ENCODE peak calls at places on chromosome 14, in six cellular contexts. One of them, this sample, is unnamed.

GRCh38 chr14:69615471-69616407 is 4.3 kb downstream of the SUSD6 start:
- DNase-seq in PC-3: no peak
- DNase-seq in natural killer cell: peak
- DNase-seq in CD8-positive, alpha-beta T cell: peak
- DNase-seq in keratinocyte: no peak
- DNase-seq in WTC11: no peak
- DNase-seq in this sample: no peak

GRCh38 chr14:91249841-91250616 is 5.5 kb upstream of the GPR68 start:
- DNase-seq in natural killer cell: peak
- DNase-seq in WTC11: no peak
- DNase-seq in keratinocyte: no peak
- DNase-seq in PC-3: peak
- DNase-seq in CD8-positive, alpha-beta T cell: no peak
- DNase-seq in this sample: no peak

GRCh38 chr14:53174918-53175317 is 21.8 kb upstream of the DDHD1 start:
- DNase-seq in CD8-positive, alpha-beta T cell: no peak
- DNase-seq in WTC11: no peak
- DNase-seq in natural killer cell: no peak
- DNase-seq in keratinocyte: no peak
- DNase-seq in PC-3: no peak
- DNase-seq in this sample: no peak

GRCh38 chr14:104184911-104185499 is 46.6 kb downstream of the KIF26A start:
- DNase-seq in natural killer cell: no peak
- DNase-seq in keratinocyte: no peak
- DNase-seq in WTC11: no peak
- DNase-seq in CD8-positive, alpha-beta T cell: no peak
- DNase-seq in PC-3: peak
- DNase-seq in this sample: peak

GRCh38 chr14:51462182-51462581 is 189.5 kb upstream of the FRMD6 start:
- DNase-seq in natural killer cell: no peak
- DNase-seq in CD8-positive, alpha-beta T cell: no peak
- DNase-seq in keratinocyte: peak
- DNase-seq in WTC11: no peak
- DNase-seq in PC-3: peak
- DNase-seq in this sample: no peak

GRCh38 chr14:82047777-82048470 is 514.3 kb upstream of the SEL1L start:
- DNase-seq in keratinocyte: no peak
- DNase-seq in natural killer cell: no peak
- DNase-seq in PC-3: no peak
- DNase-seq in CD8-positive, alpha-beta T cell: no peak
- DNase-seq in WTC11: no peak
- DNase-seq in this sample: no peak

GRCh38 chr14:53953002-53953827 is 3.4 kb downstream of the BMP4 start:
- DNase-seq in PC-3: peak
- DNase-seq in WTC11: peak
- DNase-seq in natural killer cell: no peak
- DNase-seq in keratinocyte: no peak
- DNase-seq in CD8-positive, alpha-beta T cell: no peak
- DNase-seq in this sample: peak

GRCh38 chr14:47422191-47422590 is 253.2 kb downstream of the MDGA2 start:
- DNase-seq in CD8-positive, alpha-beta T cell: no peak
- DNase-seq in keratinocyte: no peak
- DNase-seq in natural killer cell: no peak
- DNase-seq in WTC11: no peak
- DNase-seq in PC-3: no peak
- DNase-seq in this sample: no peak

GRCh38 chr14:70896981-70897380 is 10.3 kb upstream of the PCNX1 start:
- DNase-seq in PC-3: no peak
- DNase-seq in keratinocyte: no peak
- DNase-seq in natural killer cell: no peak
- DNase-seq in WTC11: no peak
- DNase-seq in CD8-positive, alpha-beta T cell: no peak
- DNase-seq in this sample: no peak

GRCh38 chr14:22386924-22387775 is 201.9 kb downstream of the DAD1 start:
- DNase-seq in natural killer cell: peak
- DNase-seq in CD8-positive, alpha-beta T cell: peak
- DNase-seq in PC-3: peak
- DNase-seq in keratinocyte: peak
- DNase-seq in WTC11: peak
- DNase-seq in this sample: peak

GRCh38 chr14:98897605-98898309 is 374.2 kb downstream of the BCL11B start:
- DNase-seq in CD8-positive, alpha-beta T cell: no peak
- DNase-seq in WTC11: no peak
- DNase-seq in keratinocyte: no peak
- DNase-seq in PC-3: no peak
- DNase-seq in natural killer cell: no peak
- DNase-seq in this sample: no peak

GRCh38 chr14:93960108-93960475 is 16.3 kb downstream of the ASB2 start:
- DNase-seq in natural killer cell: no peak
- DNase-seq in PC-3: no peak
- DNase-seq in WTC11: no peak
- DNase-seq in keratinocyte: no peak
- DNase-seq in CD8-positive, alpha-beta T cell: no peak
- DNase-seq in this sample: no peak

GRCh38 chr14:22602011-22602410 is 3.9 kb downstream of the ABHD4 start:
- DNase-seq in PC-3: no peak
- DNase-seq in keratinocyte: no peak
- DNase-seq in CD8-positive, alpha-beta T cell: no peak
- DNase-seq in natural killer cell: no peak
- DNase-seq in WTC11: no peak
- DNase-seq in this sample: no peak

GRCh38 chr14:92645841-92646478 is 102.5 kb downstream of the LGMN start:
- DNase-seq in CD8-positive, alpha-beta T cell: no peak
- DNase-seq in PC-3: peak
- DNase-seq in natural killer cell: no peak
- DNase-seq in WTC11: no peak
- DNase-seq in keratinocyte: no peak
- DNase-seq in this sample: no peak

GRCh38 chr14:98704441-98704840 is 567.6 kb downstream of the BCL11B start:
- DNase-seq in CD8-positive, alpha-beta T cell: peak
- DNase-seq in keratinocyte: no peak
- DNase-seq in WTC11: no peak
- DNase-seq in PC-3: no peak
- DNase-seq in natural killer cell: peak
- DNase-seq in this sample: no peak

GRCh38 chr14:23121401-23121800 is 2.3 kb upstream of the CEBPE start:
- DNase-seq in PC-3: peak
- DNase-seq in natural killer cell: no peak
- DNase-seq in WTC11: no peak
- DNase-seq in keratinocyte: no peak
- DNase-seq in CD8-positive, alpha-beta T cell: no peak
- DNase-seq in this sample: peak

GRCh38 chr14:97382616-97383226 is 585.5 kb downstream of the VRK1 start:
- DNase-seq in CD8-positive, alpha-beta T cell: no peak
- DNase-seq in WTC11: no peak
- DNase-seq in keratinocyte: no peak
- DNase-seq in natural killer cell: no peak
- DNase-seq in PC-3: no peak
- DNase-seq in this sample: no peak

GRCh38 chr14:69716483-69717187 is 50.3 kb upstream of the SRSF5 start:
- DNase-seq in CD8-positive, alpha-beta T cell: no peak
- DNase-seq in WTC11: no peak
- DNase-seq in PC-3: peak
- DNase-seq in natural killer cell: peak
- DNase-seq in keratinocyte: peak
- DNase-seq in this sample: no peak

GRCh38 chr14:45949479-45949878 is 696.5 kb upstream of the MIS18BP1 start:
- DNase-seq in WTC11: no peak
- DNase-seq in keratinocyte: no peak
- DNase-seq in PC-3: no peak
- DNase-seq in CD8-positive, alpha-beta T cell: no peak
- DNase-seq in natural killer cell: no peak
- DNase-seq in this sample: no peak

GRCh38 chr14:87049886-87050820 is 942.8 kb downstream of the GALC start:
- DNase-seq in keratinocyte: peak
- DNase-seq in natural killer cell: no peak
- DNase-seq in WTC11: peak
- DNase-seq in CD8-positive, alpha-beta T cell: no peak
- DNase-seq in PC-3: peak
- DNase-seq in this sample: peak

GRCh38 chr14:70897475-70897874 is 9.8 kb upstream of the PCNX1 start:
- DNase-seq in WTC11: no peak
- DNase-seq in CD8-positive, alpha-beta T cell: no peak
- DNase-seq in keratinocyte: no peak
- DNase-seq in natural killer cell: no peak
- DNase-seq in PC-3: no peak
- DNase-seq in this sample: no peak

GRCh38 chr14:100714205-100714781 is 12.4 kb upstream of the DLK1 start:
- DNase-seq in keratinocyte: no peak
- DNase-seq in natural killer cell: no peak
- DNase-seq in CD8-positive, alpha-beta T cell: no peak
- DNase-seq in WTC11: no peak
- DNase-seq in PC-3: no peak
- DNase-seq in this sample: no peak

GRCh38 chr14:59768855-59769254 is 101.7 kb downstream of the RTN1 start:
- DNase-seq in natural killer cell: no peak
- DNase-seq in PC-3: peak
- DNase-seq in CD8-positive, alpha-beta T cell: no peak
- DNase-seq in keratinocyte: no peak
- DNase-seq in WTC11: no peak
- DNase-seq in this sample: no peak

GRCh38 chr14:46490150-46490769 is 161.3 kb downstream of the RPL10L start:
- DNase-seq in WTC11: peak
- DNase-seq in CD8-positive, alpha-beta T cell: no peak
- DNase-seq in natural killer cell: no peak
- DNase-seq in keratinocyte: no peak
- DNase-seq in PC-3: peak
- DNase-seq in this sample: peak

GRCh38 chr14:59278111-59278510 is 89.6 kb downstream of the DAAM1 start:
- DNase-seq in CD8-positive, alpha-beta T cell: no peak
- DNase-seq in PC-3: peak
- DNase-seq in keratinocyte: peak
- DNase-seq in natural killer cell: no peak
- DNase-seq in WTC11: no peak
- DNase-seq in this sample: no peak

GRCh38 chr14:68981124-68981523 is 2.0 kb upstream of the ACTN1 start:
- DNase-seq in WTC11: no peak
- DNase-seq in natural killer cell: no peak
- DNase-seq in PC-3: no peak
- DNase-seq in keratinocyte: no peak
- DNase-seq in CD8-positive, alpha-beta T cell: no peak
- DNase-seq in this sample: no peak

GRCh38 chr14:105368910-105369652 is 29.3 kb upstream of the TEX22 start:
- DNase-seq in WTC11: no peak
- DNase-seq in keratinocyte: no peak
- DNase-seq in natural killer cell: no peak
- DNase-seq in CD8-positive, alpha-beta T cell: no peak
- DNase-seq in PC-3: no peak
- DNase-seq in this sample: no peak

GRCh38 chr14:89648924-89649323 is 231.9 kb upstream of the FOXN3 start:
- DNase-seq in PC-3: no peak
- DNase-seq in natural killer cell: no peak
- DNase-seq in CD8-positive, alpha-beta T cell: no peak
- DNase-seq in keratinocyte: no peak
- DNase-seq in WTC11: no peak
- DNase-seq in this sample: no peak

GRCh38 chr14:89648510-89648909 is 231.5 kb upstream of the FOXN3 start:
- DNase-seq in natural killer cell: no peak
- DNase-seq in CD8-positive, alpha-beta T cell: no peak
- DNase-seq in PC-3: peak
- DNase-seq in WTC11: no peak
- DNase-seq in keratinocyte: no peak
- DNase-seq in this sample: no peak

GRCh38 chr14:89651805-89652204 is 234.8 kb upstream of the FOXN3 start:
- DNase-seq in keratinocyte: no peak
- DNase-seq in natural killer cell: no peak
- DNase-seq in CD8-positive, alpha-beta T cell: no peak
- DNase-seq in WTC11: no peak
- DNase-seq in PC-3: no peak
- DNase-seq in this sample: no peak

GRCh38 chr14:89652352-89652751 is 235.3 kb upstream of the FOXN3 start:
- DNase-seq in CD8-positive, alpha-beta T cell: no peak
- DNase-seq in WTC11: no peak
- DNase-seq in keratinocyte: no peak
- DNase-seq in PC-3: no peak
- DNase-seq in natural killer cell: no peak
- DNase-seq in this sample: no peak

GRCh38 chr14:89650077-89650978 is 233.3 kb upstream of the FOXN3 start:
- DNase-seq in keratinocyte: no peak
- DNase-seq in PC-3: no peak
- DNase-seq in WTC11: no peak
- DNase-seq in CD8-positive, alpha-beta T cell: no peak
- DNase-seq in natural killer cell: no peak
- DNase-seq in this sample: no peak
- TF ChIP-seq CTCF in keratinocyte: no peak
- TF ChIP-seq CTCF in PC-3: no peak
- TF ChIP-seq CTCF in WTC11: no peak
- TF ChIP-seq CTCF in CD8-positive, alpha-beta T cell: no peak
- TF ChIP-seq CTCF in natural killer cell: no peak
- TF ChIP-seq CTCF in this sample: no peak

GRCh38 chr14:95255013-95255412 is 64.7 kb downstream of the CLMN start:
- DNase-seq in natural killer cell: no peak
- DNase-seq in CD8-positive, alpha-beta T cell: no peak
- DNase-seq in keratinocyte: no peak
- DNase-seq in WTC11: peak
- DNase-seq in PC-3: no peak
- DNase-seq in this sample: no peak
- TF ChIP-seq CTCF in natural killer cell: no peak
- TF ChIP-seq CTCF in CD8-positive, alpha-beta T cell: no peak
- TF ChIP-seq CTCF in keratinocyte: no peak
- TF ChIP-seq CTCF in WTC11: no peak
- TF ChIP-seq CTCF in PC-3: no peak
- TF ChIP-seq CTCF in this sample: no peak

DNA sequence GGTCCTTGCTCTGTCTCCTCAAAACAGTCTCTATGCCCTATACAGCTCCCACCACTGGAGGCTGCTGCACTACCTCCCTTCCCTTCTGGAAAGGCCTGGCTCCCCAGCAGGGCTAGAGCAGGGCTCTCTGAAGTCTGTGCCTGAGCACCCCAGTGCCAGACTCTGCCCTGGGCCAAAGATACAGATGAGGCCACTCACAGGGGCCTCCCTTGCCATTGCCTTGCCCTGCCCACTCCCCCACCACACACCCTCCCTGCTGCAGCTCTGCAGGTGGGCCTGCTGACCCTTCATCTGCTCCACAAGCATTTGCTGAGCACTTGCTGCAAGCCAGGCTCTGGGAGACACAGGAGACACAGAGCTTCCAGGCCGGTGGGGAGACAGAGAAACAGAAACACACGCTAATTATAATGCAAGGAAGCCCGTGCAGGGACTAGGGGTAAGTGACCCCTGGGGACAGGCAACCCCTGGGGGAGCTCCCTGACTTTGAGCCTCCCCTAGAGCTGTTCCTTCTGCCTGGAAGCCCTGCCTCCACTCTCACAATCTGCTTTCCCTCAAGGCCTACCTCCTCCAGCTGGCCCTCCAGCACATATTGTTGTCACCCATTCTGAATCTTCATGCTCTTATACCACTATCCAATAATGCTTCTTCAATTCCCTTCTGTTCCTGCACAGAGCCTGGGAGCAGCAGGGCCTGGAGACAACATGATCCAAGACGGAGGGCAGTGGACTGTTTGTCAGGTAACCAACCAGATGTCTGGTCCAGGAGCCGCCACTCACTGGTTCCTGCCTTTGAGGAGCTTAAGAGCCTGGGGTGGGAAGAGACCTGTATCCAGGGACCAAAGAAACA is 32.6 kb upstream of the PNMA1 start:
- DNase-seq in WTC11: peak
- DNase-seq in CD8-positive, alpha-beta T cell: no peak
- DNase-seq in natural killer cell: no peak
- DNase-seq in PC-3: no peak
- DNase-seq in keratinocyte: no peak
- DNase-seq in this sample: no peak
- TF ChIP-seq CTCF in WTC11: no peak
- TF ChIP-seq CTCF in CD8-positive, alpha-beta T cell: no peak
- TF ChIP-seq CTCF in natural killer cell: no peak
- TF ChIP-seq CTCF in PC-3: peak
- TF ChIP-seq CTCF in keratinocyte: no peak
- TF ChIP-seq CTCF in this sample: no peak

GRCh38 chr14:55133416-55133815 is 4.4 kb downstream of the LGALS3 start:
- DNase-seq in CD8-positive, alpha-beta T cell: no peak
- DNase-seq in natural killer cell: no peak
- DNase-seq in PC-3: no peak
- DNase-seq in WTC11: no peak
- DNase-seq in keratinocyte: no peak
- DNase-seq in this sample: no peak
- TF ChIP-seq CTCF in CD8-positive, alpha-beta T cell: no peak
- TF ChIP-seq CTCF in natural killer cell: no peak
- TF ChIP-seq CTCF in PC-3: no peak
- TF ChIP-seq CTCF in WTC11: no peak
- TF ChIP-seq CTCF in keratinocyte: peak
- TF ChIP-seq CTCF in this sample: no peak

This sample was measured in endothelial cell.